ENCODE peak calls at places on chromosomes 7 and 10, in nine cellular contexts. One of them, this sample, is unnamed.

GRCh38 chr7:94357076-94357475 is 37.6 kb upstream of the COL1A2 start:
- DNase-seq in CD8-positive, alpha-beta T cell: no peak
- DNase-seq in Panc1: no peak
- DNase-seq in mucosa of descending colon: no peak
- DNase-seq in uterus: no peak
- DNase-seq in GM12878: no peak
- DNase-seq in cardiac muscle cell: no peak
- DNase-seq in effector memory CD4-positive, alpha-beta T cell: no peak
- DNase-seq in psoas muscle: no peak
- DNase-seq in this sample: no peak

GRCh38 chr7:159099711-159100231 is 44.9 kb downstream of the VIPR2 start:
- DNase-seq in CD8-positive, alpha-beta T cell: no peak
- DNase-seq in Panc1: no peak
- DNase-seq in mucosa of descending colon: no peak
- DNase-seq in uterus: no peak
- DNase-seq in GM12878: no peak
- DNase-seq in cardiac muscle cell: no peak
- DNase-seq in effector memory CD4-positive, alpha-beta T cell: no peak
- DNase-seq in psoas muscle: peak; percentile 39
- DNase-seq in this sample: no peak

GRCh38 chr7:138887085-138887705 is 89.2 kb upstream of the ATP6V0A4 start:
- DNase-seq in CD8-positive, alpha-beta T cell: no peak
- DNase-seq in Panc1: no peak
- DNase-seq in mucosa of descending colon: no peak
- DNase-seq in uterus: no peak
- DNase-seq in GM12878: no peak
- DNase-seq in cardiac muscle cell: no peak
- DNase-seq in effector memory CD4-positive, alpha-beta T cell: no peak
- DNase-seq in psoas muscle: no peak
- DNase-seq in this sample: no peak

GRCh38 chr7:95102662-95103061 is 195.3 kb downstream of the PPP1R9A start:
- DNase-seq in CD8-positive, alpha-beta T cell: no peak
- DNase-seq in Panc1: peak; percentile 7
- DNase-seq in mucosa of descending colon: no peak
- DNase-seq in uterus: no peak
- DNase-seq in GM12878: no peak
- DNase-seq in cardiac muscle cell: no peak
- DNase-seq in effector memory CD4-positive, alpha-beta T cell: no peak
- DNase-seq in psoas muscle: no peak
- DNase-seq in this sample: no peak

GRCh38 chr7:134327896-134328295 is 11.2 kb upstream of the SLC35B4 start:
- DNase-seq in CD8-positive, alpha-beta T cell: peak; percentile 62
- DNase-seq in Panc1: peak; percentile 38
- DNase-seq in mucosa of descending colon: peak; percentile 27
- DNase-seq in uterus: peak; percentile 16
- DNase-seq in GM12878: peak; percentile 42
- DNase-seq in cardiac muscle cell: peak; percentile 69
- DNase-seq in effector memory CD4-positive, alpha-beta T cell: peak; percentile 18
- DNase-seq in psoas muscle: no peak
- DNase-seq in this sample: peak; percentile 50

GRCh38 chr10:125375210-125375609 is 214.8 kb upstream of the CTBP2 start:
- DNase-seq in CD8-positive, alpha-beta T cell: no peak
- DNase-seq in Panc1: no peak
- DNase-seq in mucosa of descending colon: no peak
- DNase-seq in uterus: no peak
- DNase-seq in GM12878: no peak
- DNase-seq in cardiac muscle cell: no peak
- DNase-seq in effector memory CD4-positive, alpha-beta T cell: no peak
- DNase-seq in psoas muscle: no peak
- DNase-seq in this sample: no peak

GRCh38 chr7:148151778-148152177 is 438.8 kb upstream of the C7orf33 start:
- DNase-seq in CD8-positive, alpha-beta T cell: no peak
- DNase-seq in Panc1: no peak
- DNase-seq in mucosa of descending colon: no peak
- DNase-seq in uterus: no peak
- DNase-seq in GM12878: no peak
- DNase-seq in cardiac muscle cell: no peak
- DNase-seq in effector memory CD4-positive, alpha-beta T cell: no peak
- DNase-seq in psoas muscle: no peak
- DNase-seq in this sample: no peak

GRCh38 chr7:85021090-85021704 is 165.7 kb downstream of the SEMA3D start:
- DNase-seq in CD8-positive, alpha-beta T cell: no peak
- DNase-seq in Panc1: no peak
- DNase-seq in mucosa of descending colon: no peak
- DNase-seq in uterus: no peak
- DNase-seq in GM12878: no peak
- DNase-seq in cardiac muscle cell: peak; percentile 40
- DNase-seq in effector memory CD4-positive, alpha-beta T cell: no peak
- DNase-seq in psoas muscle: no peak
- DNase-seq in this sample: no peak

GRCh38 chr10:3067045-3067858 is at the start of gene PFKP:
- DNase-seq in CD8-positive, alpha-beta T cell: peak; percentile 62
- DNase-seq in Panc1: no peak
- DNase-seq in mucosa of descending colon: peak; percentile 77
- DNase-seq in uterus: peak; percentile 47
- DNase-seq in GM12878: no peak
- DNase-seq in cardiac muscle cell: no peak
- DNase-seq in effector memory CD4-positive, alpha-beta T cell: peak; percentile 33
- DNase-seq in psoas muscle: peak; percentile 58
- DNase-seq in this sample: peak; percentile 55

GRCh38 chr7:99210265-99210970 is 2.5 kb upstream of the KPNA7 start:
- DNase-seq in CD8-positive, alpha-beta T cell: no peak
- DNase-seq in Panc1: peak; percentile 65
- DNase-seq in mucosa of descending colon: no peak
- DNase-seq in uterus: no peak
- DNase-seq in GM12878: no peak
- DNase-seq in cardiac muscle cell: peak; percentile 25
- DNase-seq in effector memory CD4-positive, alpha-beta T cell: no peak
- DNase-seq in psoas muscle: no peak
- DNase-seq in this sample: no peak

GRCh38 chr10:37854606-37855005 is 2.8 kb downstream of the ZNF248 start:
- DNase-seq in CD8-positive, alpha-beta T cell: no peak
- DNase-seq in Panc1: no peak
- DNase-seq in mucosa of descending colon: no peak
- DNase-seq in uterus: no peak
- DNase-seq in GM12878: no peak
- DNase-seq in cardiac muscle cell: no peak
- DNase-seq in effector memory CD4-positive, alpha-beta T cell: no peak
- DNase-seq in psoas muscle: no peak
- DNase-seq in this sample: no peak

GRCh38 chr7:129610709-129611245 is 743 bp upstream of the NRF1 start:
- DNase-seq in CD8-positive, alpha-beta T cell: no peak
- DNase-seq in Panc1: no peak
- DNase-seq in mucosa of descending colon: peak; percentile 32
- DNase-seq in uterus: no peak
- DNase-seq in GM12878: no peak
- DNase-seq in cardiac muscle cell: no peak
- DNase-seq in effector memory CD4-positive, alpha-beta T cell: no peak
- DNase-seq in psoas muscle: no peak
- DNase-seq in this sample: no peak

GRCh38 chr7:20358762-20359282 is 28.1 kb downstream of the ITGB8 start:
- DNase-seq in CD8-positive, alpha-beta T cell: no peak
- DNase-seq in Panc1: no peak
- DNase-seq in mucosa of descending colon: no peak
- DNase-seq in uterus: no peak
- DNase-seq in GM12878: no peak
- DNase-seq in cardiac muscle cell: no peak
- DNase-seq in effector memory CD4-positive, alpha-beta T cell: no peak
- DNase-seq in psoas muscle: no peak
- DNase-seq in this sample: no peak

GRCh38 chr10:50326757-50327701 is 75.7 kb upstream of the ASAH2 start:
- DNase-seq in CD8-positive, alpha-beta T cell: no peak
- DNase-seq in Panc1: no peak
- DNase-seq in mucosa of descending colon: no peak
- DNase-seq in uterus: no peak
- DNase-seq in GM12878: no peak
- DNase-seq in cardiac muscle cell: peak; percentile 85
- DNase-seq in effector memory CD4-positive, alpha-beta T cell: no peak
- DNase-seq in psoas muscle: no peak
- DNase-seq in this sample: no peak

GRCh38 chr10:102785818-102786217 is 42.1 kb downstream of the WBP1L start:
- DNase-seq in CD8-positive, alpha-beta T cell: no peak
- DNase-seq in Panc1: no peak
- DNase-seq in mucosa of descending colon: no peak
- DNase-seq in uterus: no peak
- DNase-seq in GM12878: no peak
- DNase-seq in cardiac muscle cell: peak; percentile 85
- DNase-seq in effector memory CD4-positive, alpha-beta T cell: no peak
- DNase-seq in psoas muscle: no peak
- DNase-seq in this sample: no peak

GRCh38 chr7:25995216-25995615 is 156.8 kb upstream of the NFE2L3 start:
- DNase-seq in CD8-positive, alpha-beta T cell: no peak
- DNase-seq in Panc1: no peak
- DNase-seq in mucosa of descending colon: no peak
- DNase-seq in uterus: no peak
- DNase-seq in GM12878: no peak
- DNase-seq in cardiac muscle cell: no peak
- DNase-seq in effector memory CD4-positive, alpha-beta T cell: no peak
- DNase-seq in psoas muscle: no peak
- DNase-seq in this sample: no peak

GRCh38 chr7:96182424-96183158 is 139.3 kb downstream of the SLC25A13 start:
- DNase-seq in CD8-positive, alpha-beta T cell: no peak
- DNase-seq in Panc1: no peak
- DNase-seq in mucosa of descending colon: no peak
- DNase-seq in uterus: no peak
- DNase-seq in GM12878: no peak
- DNase-seq in cardiac muscle cell: no peak
- DNase-seq in effector memory CD4-positive, alpha-beta T cell: no peak
- DNase-seq in psoas muscle: no peak
- DNase-seq in this sample: no peak
- H3K4me1 ChIP-seq in CD8-positive, alpha-beta T cell: no peaks in the 10 kb centered on the region
- H3K4me1 ChIP-seq in Panc1: no peaks in the 10 kb centered on the region
- H3K4me1 ChIP-seq in mucosa of descending colon: no peaks in the 10 kb centered on the region
- H3K4me1 ChIP-seq in uterus: no peaks in the 10 kb centered on the region
- H3K4me1 ChIP-seq in GM12878: no peaks in the 10 kb centered on the region
- H3K4me1 ChIP-seq in cardiac muscle cell: peaks cover 33% of the 10 kb centered on the region
- H3K4me1 ChIP-seq in effector memory CD4-positive, alpha-beta T cell: no peaks in the 10 kb centered on the region
- H3K4me1 ChIP-seq in psoas muscle: no peaks in the 10 kb centered on the region
- H3K4me1 ChIP-seq in this sample: no peaks in the 10 kb centered on the region

GRCh38 chr10:6044651-6045599 is 17.2 kb downstream of the IL2RA start:
- DNase-seq in CD8-positive, alpha-beta T cell: no peak
- DNase-seq in Panc1: no peak
- DNase-seq in mucosa of descending colon: no peak
- DNase-seq in uterus: no peak
- DNase-seq in GM12878: no peak
- DNase-seq in cardiac muscle cell: no peak
- DNase-seq in effector memory CD4-positive, alpha-beta T cell: no peak
- DNase-seq in psoas muscle: no peak
- DNase-seq in this sample: no peak

GRCh38 chr10:6046458-6047325 is 15.5 kb downstream of the IL2RA start:
- DNase-seq in CD8-positive, alpha-beta T cell: no peak
- DNase-seq in Panc1: no peak
- DNase-seq in mucosa of descending colon: no peak
- DNase-seq in uterus: no peak
- DNase-seq in GM12878: no peak
- DNase-seq in cardiac muscle cell: no peak
- DNase-seq in effector memory CD4-positive, alpha-beta T cell: no peak
- DNase-seq in psoas muscle: no peak
- DNase-seq in this sample: no peak

GRCh38 chr10:6047326-6047611 is 14.9 kb downstream of the IL2RA start:
- DNase-seq in CD8-positive, alpha-beta T cell: no peak
- DNase-seq in Panc1: no peak
- DNase-seq in mucosa of descending colon: no peak
- DNase-seq in uterus: no peak
- DNase-seq in GM12878: no peak
- DNase-seq in cardiac muscle cell: no peak
- DNase-seq in effector memory CD4-positive, alpha-beta T cell: no peak
- DNase-seq in psoas muscle: no peak
- DNase-seq in this sample: no peak

GRCh38 chr10:6044060-6044459 is 18.1 kb downstream of the IL2RA start:
- DNase-seq in CD8-positive, alpha-beta T cell: no peak
- DNase-seq in Panc1: no peak
- DNase-seq in mucosa of descending colon: no peak
- DNase-seq in uterus: no peak
- DNase-seq in GM12878: no peak
- DNase-seq in cardiac muscle cell: no peak
- DNase-seq in effector memory CD4-positive, alpha-beta T cell: no peak
- DNase-seq in psoas muscle: no peak
- DNase-seq in this sample: no peak

GRCh38 chr10:6045600-6046457 is 16.3 kb downstream of the IL2RA start:
- DNase-seq in CD8-positive, alpha-beta T cell: no peak
- DNase-seq in Panc1: no peak
- DNase-seq in mucosa of descending colon: no peak
- DNase-seq in uterus: no peak
- DNase-seq in GM12878: no peak
- DNase-seq in cardiac muscle cell: no peak
- DNase-seq in effector memory CD4-positive, alpha-beta T cell: no peak
- DNase-seq in psoas muscle: no peak
- DNase-seq in this sample: no peak
- H3K4me3 ChIP-seq in CD8-positive, alpha-beta T cell: no peak overlapping the region
- H3K4me3 ChIP-seq in Panc1: no peak overlapping the region
- H3K4me3 ChIP-seq in mucosa of descending colon: no peak overlapping the region
- H3K4me3 ChIP-seq in uterus: no peak overlapping the region
- H3K4me3 ChIP-seq in GM12878: peak overlapping the region; percentile 9
- H3K4me3 ChIP-seq in cardiac muscle cell: no peak overlapping the region
- H3K4me3 ChIP-seq in effector memory CD4-positive, alpha-beta T cell: peak overlapping the region; percentile 32
- H3K4me3 ChIP-seq in psoas muscle: no peak overlapping the region
- H3K4me3 ChIP-seq in this sample: peak overlapping the region; percentile 91

DNA sequence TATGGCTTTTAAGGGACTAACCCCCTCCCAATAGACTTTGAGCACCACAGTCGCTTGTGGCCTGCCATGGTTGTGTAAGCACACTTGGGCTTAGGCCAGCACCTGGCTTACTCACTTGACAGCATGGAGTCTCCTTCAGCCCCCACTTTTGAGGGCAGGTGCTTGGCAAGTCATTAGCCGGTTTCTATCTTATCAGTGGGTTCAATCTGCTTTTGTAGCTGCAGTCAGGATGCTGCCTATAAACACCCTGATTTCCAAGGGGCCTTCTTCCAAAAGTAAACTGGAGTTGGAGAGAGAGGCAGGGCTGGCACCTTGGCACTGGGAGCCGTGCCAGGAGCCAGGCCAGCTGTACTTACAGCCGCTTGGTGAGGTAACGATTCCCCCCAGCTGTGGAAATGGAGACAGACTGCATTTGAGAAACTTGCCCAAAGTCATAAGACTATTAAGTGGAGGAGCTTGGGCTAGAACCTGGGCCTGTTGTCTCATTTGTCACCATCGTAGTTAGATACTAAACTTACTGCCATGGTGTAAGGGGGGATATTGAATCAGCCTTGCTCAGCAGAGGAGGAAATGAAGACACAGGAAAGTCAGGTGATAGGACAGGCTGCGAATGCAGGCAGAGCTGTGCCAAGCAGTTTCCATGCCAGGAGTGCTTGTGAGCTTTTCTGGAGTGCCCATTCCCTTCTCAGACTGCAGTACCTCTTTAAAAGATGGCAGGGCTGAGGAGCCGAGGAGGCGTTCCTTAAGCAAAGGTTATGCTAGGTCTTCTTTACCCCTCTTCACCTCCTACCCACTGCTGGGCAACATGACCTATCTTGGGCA is 92.3 kb upstream of the EFCAB10 start:
- DNase-seq in CD8-positive, alpha-beta T cell: no peak
- DNase-seq in Panc1: no peak
- DNase-seq in mucosa of descending colon: peak; percentile 57
- DNase-seq in uterus: no peak
- DNase-seq in GM12878: no peak
- DNase-seq in cardiac muscle cell: no peak
- DNase-seq in effector memory CD4-positive, alpha-beta T cell: no peak
- DNase-seq in psoas muscle: peak; percentile 77
- DNase-seq in this sample: peak; percentile 23
- H3K4me1 ChIP-seq in CD8-positive, alpha-beta T cell: peaks cover 38% of the 10 kb centered on the region
- H3K4me1 ChIP-seq in Panc1: no peaks in the 10 kb centered on the region
- H3K4me1 ChIP-seq in mucosa of descending colon: peaks cover 20% of the 10 kb centered on the region
- H3K4me1 ChIP-seq in uterus: no peaks in the 10 kb centered on the region
- H3K4me1 ChIP-seq in GM12878: peaks cover 11% of the 10 kb centered on the region
- H3K4me1 ChIP-seq in cardiac muscle cell: peaks cover 18% of the 10 kb centered on the region
- H3K4me1 ChIP-seq in effector memory CD4-positive, alpha-beta T cell: peaks cover 52% of the 10 kb centered on the region
- H3K4me1 ChIP-seq in psoas muscle: peaks cover 31% of the 10 kb centered on the region
- H3K4me1 ChIP-seq in this sample: peaks cover 58% of the 10 kb centered on the region

GRCh38 chr7:139959718-139960117 is 103.0 kb downstream of the PARP12 start:
- DNase-seq in CD8-positive, alpha-beta T cell: no peak
- DNase-seq in Panc1: no peak
- DNase-seq in mucosa of descending colon: no peak
- DNase-seq in uterus: no peak
- DNase-seq in GM12878: no peak
- DNase-seq in cardiac muscle cell: no peak
- DNase-seq in effector memory CD4-positive, alpha-beta T cell: no peak
- DNase-seq in psoas muscle: no peak
- DNase-seq in this sample: no peak
- H3K4me3 ChIP-seq in CD8-positive, alpha-beta T cell: no peak overlapping the region
- H3K4me3 ChIP-seq in Panc1: no peak overlapping the region
- H3K4me3 ChIP-seq in mucosa of descending colon: no peak overlapping the region
- H3K4me3 ChIP-seq in uterus: no peak overlapping the region
- H3K4me3 ChIP-seq in GM12878: no peak overlapping the region
- H3K4me3 ChIP-seq in cardiac muscle cell: no peak overlapping the region
- H3K4me3 ChIP-seq in effector memory CD4-positive, alpha-beta T cell: no peak overlapping the region
- H3K4me3 ChIP-seq in psoas muscle: no peak overlapping the region
- H3K4me3 ChIP-seq in this sample: no peak overlapping the region